ENCODE peak calls at places on chromosome 12, in four cellular contexts. O is K562, I is A549, K is HepG2. V is an unnamed sample.

GRCh38 chr12:46384451-46385301 is 12.1 kb upstream of the SLC38A2 start:
- DNase-seq in O (no peak), I (no peak), K (no peak), V (no peak)

GRCh38 chr12:3342051-3342450 is 149.0 kb upstream of the PRMT8 start:
- DNase-seq in O (no peak), I (peak), K (no peak), V (peak)

GRCh38 chr12:131912526-131913274 is 16.4 kb upstream of the PUS1 start:
- DNase-seq in O (no peak), I (peak), K (peak), V (no peak)

GRCh38 chr12:82635263-82635662 is 51.4 kb upstream of the TMTC2 start:
- DNase-seq in O (no peak), I (peak), K (no peak), V (no peak)

GRCh38 chr12:115451785-115452736 is 768.1 kb upstream of the TBX3 start:
- DNase-seq in O (peak), I (no peak), K (peak), V (peak)

GRCh38 chr12:104718581-104718980 is 239.5 kb downstream of the SLC41A2 start:
- DNase-seq in O (no peak), I (no peak), K (no peak), V (no peak)

GRCh38 chr12:110906516-110906915 is 13.9 kb downstream of the MYL2 start:
- DNase-seq in O (no peak), I (no peak), K (no peak), V (no peak)

GRCh38 chr12:69343357-69343756 is 4.8 kb upstream of the LYZ start:
- DNase-seq in O (no peak), I (no peak), K (no peak), V (no peak)

GRCh38 chr12:26727482-26728204 is 105.4 kb downstream of the ITPR2 start:
- DNase-seq in O (no peak), I (no peak), K (no peak), V (no peak)

GRCh38 chr12:95004610-95005009 is 1.1 kb upstream of the NDUFA12 start:
- DNase-seq in O (no peak), I (no peak), K (no peak), V (no peak)

GRCh38 chr12:75545636-75546035 is 34.2 kb upstream of the KRR1 start:
- DNase-seq in O (no peak), I (no peak), K (no peak), V (no peak)

GRCh38 chr12:48017921-48018617 is 13.8 kb upstream of the COL2A1 start:
- DNase-seq in O (no peak), I (no peak), K (no peak), V (no peak)

GRCh38 chr12:60333461-60333860 is 737.6 kb downstream of the SLC16A7 start:
- DNase-seq in O (no peak), I (peak), K (no peak), V (no peak)

GRCh38 chr12:6735448-6736191 is 11.8 kb downstream of the COPS7A start:
- DNase-seq in O (peak), I (peak), K (peak), V (peak)

GRCh38 chr12:22882559-22882958 is 257.6 kb downstream of the ETNK1 start:
- DNase-seq in O (no peak), I (no peak), K (no peak), V (no peak)

GRCh38 chr12:47014474-47014873 is 64.9 kb upstream of the PCED1B start:
- DNase-seq in O (no peak), I (peak), K (no peak), V (no peak)

GRCh38 chr12:57522887-57523705 is 472 bp downstream of the MBD6 start:
- DNase-seq in O (peak), I (peak), K (no peak), V (peak)

GRCh38 chr12:82375201-82375600 is 16.9 kb downstream of the METTL25 start:
- DNase-seq in O (no peak), I (no peak), K (no peak), V (no peak)

GRCh38 chr12:104656921-104657320 is 200.2 kb downstream of the CHST11 start:
- DNase-seq in O (no peak), I (no peak), K (no peak), V (no peak)

GRCh38 chr12:1044697-1045096 is 53.7 kb downstream of the ERC1 start:
- DNase-seq in O (no peak), I (no peak), K (no peak), V (no peak)

GRCh38 chr12:57154804-57155434 is 7.5 kb upstream of the LRP1-AS start:
- DNase-seq in O (no peak), I (no peak), K (peak), V (no peak)

GRCh38 chr12:6903712-6904111 is 910 bp upstream of the LRRC23 start:
- DNase-seq in O (no peak), I (no peak), K (no peak), V (no peak)

GRCh38 chr12:90321369-90321768 is 612.7 kb upstream of the ATP2B1 start:
- DNase-seq in O (no peak), I (no peak), K (no peak), V (no peak)

GRCh38 chr12:115542656-115543055 is 734.8 kb downstream of the MED13L start:
- DNase-seq in O (no peak), I (peak), K (peak), V (no peak)

GRCh38 chr12:56721721-56722120 is 3.4 kb downstream of the NACA start:
- DNase-seq in O (no peak), I (no peak), K (no peak), V (no peak)

GRCh38 chr12:31728289-31728916 is 418 bp downstream of the AMN1 start:
- DNase-seq in O (peak), I (peak), K (no peak), V (no peak)

GRCh38 chr12:19778111-19778688 is 338.9 kb downstream of the AEBP2 start:
- DNase-seq in O (no peak), I (no peak), K (no peak), V (no peak)

GRCh38 chr12:96302706-96303310 is 97.4 kb downstream of the CDK17 start:
- DNase-seq in O (no peak), I (no peak), K (no peak), V (no peak)

GRCh38 chr12:50742776-50743175 is 21.1 kb upstream of the ATF1 start:
- DNase-seq in O (no peak), I (no peak), K (no peak), V (no peak)

GRCh38 chr12:65524666-65525065 is 246.2 kb downstream of the MSRB3 start:
- DNase-seq in O (no peak), I (no peak), K (no peak), V (no peak)
- TF ChIP-seq HMGXB4 in O (no peak), I (no peak), K (no peak), V (no peak)

DNA sequence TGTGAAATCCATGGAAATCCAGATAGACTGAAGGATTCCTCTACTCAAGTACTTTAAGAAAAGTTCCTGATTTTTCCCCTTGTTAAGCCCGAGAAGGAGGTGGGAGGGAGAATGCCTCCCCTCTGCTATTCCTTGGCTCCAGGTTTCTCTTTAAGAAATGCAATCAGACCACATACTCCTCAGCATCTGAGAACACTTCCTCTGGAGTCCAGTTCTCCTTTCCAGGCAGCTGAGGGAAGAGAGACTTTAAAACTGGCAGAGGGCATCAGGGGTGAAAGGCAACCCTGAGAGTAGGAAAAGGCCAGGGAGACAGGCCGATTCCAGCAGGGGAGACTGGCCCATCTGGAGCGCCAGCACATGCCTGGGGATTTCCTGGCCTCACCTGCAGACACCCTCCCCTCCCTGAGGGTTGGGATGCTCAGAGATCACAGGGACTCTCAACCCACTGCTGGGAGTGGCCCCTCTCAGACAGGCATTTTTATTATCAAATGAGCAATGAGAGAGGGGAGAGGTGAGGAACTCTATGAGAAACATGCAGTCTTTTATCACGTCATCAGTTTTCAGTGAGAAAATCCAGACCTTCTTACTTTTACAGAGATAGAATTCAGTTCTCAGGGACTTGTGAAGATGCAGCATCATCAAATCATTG is 1.9 kb upstream of the EMP1 start:
- DNase-seq in O (no peak), I (no peak), K (no peak), V (no peak)
- TF ChIP-seq HMGXB4 in O (no peak), I (no peak), K (no peak), V (no peak)

DNA sequence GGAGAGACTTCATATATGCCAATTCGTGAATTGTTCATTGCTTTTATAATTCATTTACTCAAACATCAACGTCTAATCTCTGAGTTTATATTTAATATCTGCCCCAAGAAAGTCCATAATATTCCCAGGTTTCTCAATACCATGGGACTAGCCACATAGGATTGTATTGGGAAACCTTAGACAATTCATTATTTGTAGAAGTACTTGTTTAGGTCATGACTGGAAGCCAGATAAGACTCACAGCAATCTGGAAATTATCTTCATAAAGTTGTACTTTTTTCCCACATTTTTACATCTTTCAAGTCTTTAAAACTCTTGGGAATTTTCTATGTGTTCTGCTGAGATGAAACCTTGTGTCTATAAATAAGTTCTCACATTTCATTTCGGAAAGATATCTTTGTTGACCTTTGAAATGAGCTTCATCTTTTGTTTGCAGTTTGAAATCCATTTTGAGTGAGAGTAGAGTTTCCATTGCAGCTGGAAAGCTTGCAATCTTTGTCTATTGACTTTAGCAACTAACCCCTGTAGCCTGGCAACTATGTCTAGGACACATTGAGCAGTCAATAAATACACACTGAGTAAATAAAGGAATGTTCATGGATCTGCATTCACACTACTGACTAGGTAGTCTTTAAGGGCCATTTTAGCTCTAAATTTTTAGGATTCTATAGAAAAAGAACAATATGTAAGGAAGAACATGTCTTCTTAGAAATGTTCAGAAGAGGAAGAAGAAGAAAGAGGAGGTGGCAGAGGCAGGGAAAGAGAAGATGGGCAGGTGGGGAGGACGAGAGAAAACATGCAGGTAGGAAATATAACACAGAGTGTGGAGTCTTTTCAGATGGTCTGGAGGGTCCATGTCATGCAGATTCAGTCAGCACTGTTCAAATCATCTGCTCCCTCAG is 154.4 kb downstream of the LRIG3 start:
- DNase-seq in O (no peak), I (peak), K (peak), V (no peak)
- TF ChIP-seq HMGXB4 in O (no peak), I (no peak), K (no peak), V (no peak)

DNA sequence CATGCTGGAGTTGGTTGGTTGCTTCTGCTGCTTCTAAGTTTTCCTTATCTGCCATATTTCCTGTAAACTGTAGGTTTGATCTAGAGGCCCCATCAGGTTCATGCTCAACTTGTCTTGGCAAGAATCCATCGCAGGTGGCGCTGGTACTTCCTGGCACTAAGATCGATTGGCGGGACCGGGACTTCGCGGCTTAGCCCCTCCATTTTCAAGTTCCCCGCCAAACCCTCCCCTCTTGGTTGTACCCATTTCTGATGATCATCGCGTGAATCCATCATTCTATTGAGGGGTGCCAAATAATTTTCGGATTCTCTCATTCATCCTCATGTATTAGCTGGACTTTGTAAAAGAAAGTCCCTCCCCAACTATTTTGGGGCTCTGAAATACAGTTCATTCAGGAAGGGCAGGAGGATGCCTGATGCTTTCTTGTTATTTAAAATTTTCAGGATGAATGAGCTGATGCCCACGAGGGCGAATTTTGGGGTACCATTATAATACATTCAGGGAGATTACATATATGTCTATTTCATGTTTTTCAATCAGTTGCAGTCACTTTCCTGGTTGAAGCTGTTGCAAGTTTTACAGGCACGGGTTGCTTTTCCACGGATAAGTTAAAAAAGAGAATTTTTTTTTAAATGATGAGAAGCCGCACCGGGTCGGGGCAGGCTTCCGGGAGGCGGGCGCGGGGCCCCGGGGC is 424 bp upstream of the BRI3BP start:
- DNase-seq in O (peak), I (peak), K (peak), V (peak)
- TF ChIP-seq HMGXB4 in O (no peak), I (no peak), K (peak), V (peak)

GRCh38 chr12:24728366-24728765 is 220.5 kb downstream of the BCAT1 start:
- DNase-seq in O (no peak), I (peak), K (peak), V (no peak)
- TF ChIP-seq HMGXB4 in O (no peak), I (no peak), K (no peak), V (no peak)